ENCODE peak calls at places on chromosomes 12 and 14, in seven cellular contexts. One of them, this sample, is unnamed.

GRCh38 chr12:31589896-31590729 is 823 bp downstream of the DENND5B start:
- DNase-seq in activated CD4-positive, alpha-beta memory T cell treated with anti-CD3 and anti-CD28 coated beads, Interleukin-2, amount 10 ng/mL, durations not matched to agents 7 days and 5 days: peak; percentile 17
- DNase-seq in CD8-positive, alpha-beta T cell: no peak
- DNase-seq in stomach: peak; percentile 76
- DNase-seq in posterior vena cava: peak; percentile 92
- DNase-seq in lower lobe of right lung: peak; percentile 62
- DNase-seq in NB4: peak; percentile 92
- DNase-seq in this sample: no peak

GRCh38 chr12:30599631-30600030 is 96.0 kb downstream of the IPO8 start:
- DNase-seq in NB4: no peak
- DNase-seq in posterior vena cava: no peak
- DNase-seq in CD8-positive, alpha-beta T cell: no peak
- DNase-seq in lower lobe of right lung: no peak
- DNase-seq in stomach: no peak
- DNase-seq in activated CD4-positive, alpha-beta memory T cell treated with anti-CD3 and anti-CD28 coated beads, Interleukin-2, amount 10 ng/mL, durations not matched to agents 7 days and 5 days: no peak
- DNase-seq in this sample: no peak

GRCh38 chr12:71556881-71557280 is 106.8 kb downstream of the ZFC3H1 start:
- DNase-seq in NB4: no peak
- DNase-seq in CD8-positive, alpha-beta T cell: no peak
- DNase-seq in posterior vena cava: no peak
- DNase-seq in lower lobe of right lung: no peak
- DNase-seq in stomach: no peak
- DNase-seq in activated CD4-positive, alpha-beta memory T cell treated with anti-CD3 and anti-CD28 coated beads, Interleukin-2, amount 10 ng/mL, durations not matched to agents 7 days and 5 days: no peak
- DNase-seq in this sample: no peak

GRCh38 chr14:33393155-33393894 is 454.6 kb downstream of the NPAS3 start:
- DNase-seq in stomach: no peak
- DNase-seq in NB4: no peak
- DNase-seq in CD8-positive, alpha-beta T cell: no peak
- DNase-seq in posterior vena cava: no peak
- DNase-seq in activated CD4-positive, alpha-beta memory T cell treated with anti-CD3 and anti-CD28 coated beads, Interleukin-2, amount 10 ng/mL, durations not matched to agents 7 days and 5 days: no peak
- DNase-seq in lower lobe of right lung: no peak
- DNase-seq in this sample: no peak

GRCh38 chr14:102795060-102795925 is 18.0 kb downstream of the TRAF3 start:
- DNase-seq in lower lobe of right lung: peak; percentile 68
- DNase-seq in NB4: peak; percentile 77
- DNase-seq in activated CD4-positive, alpha-beta memory T cell treated with anti-CD3 and anti-CD28 coated beads, Interleukin-2, amount 10 ng/mL, durations not matched to agents 7 days and 5 days: peak; percentile 59
- DNase-seq in posterior vena cava: no peak
- DNase-seq in stomach: peak; percentile 66
- DNase-seq in CD8-positive, alpha-beta T cell: no peak
- DNase-seq in this sample: peak; percentile 75

GRCh38 chr12:16350682-16351081 is 3.2 kb downstream of the MGST1 start:
- DNase-seq in lower lobe of right lung: peak; percentile 72
- DNase-seq in activated CD4-positive, alpha-beta memory T cell treated with anti-CD3 and anti-CD28 coated beads, Interleukin-2, amount 10 ng/mL, durations not matched to agents 7 days and 5 days: no peak
- DNase-seq in stomach: no peak
- DNase-seq in posterior vena cava: peak; percentile 81
- DNase-seq in CD8-positive, alpha-beta T cell: no peak
- DNase-seq in NB4: peak; percentile 74
- DNase-seq in this sample: no peak

GRCh38 chr12:58665375-58665774 is 254.9 kb downstream of the LRIG3 start:
- DNase-seq in posterior vena cava: no peak
- DNase-seq in NB4: no peak
- DNase-seq in CD8-positive, alpha-beta T cell: no peak
- DNase-seq in stomach: no peak
- DNase-seq in activated CD4-positive, alpha-beta memory T cell treated with anti-CD3 and anti-CD28 coated beads, Interleukin-2, amount 10 ng/mL, durations not matched to agents 7 days and 5 days: no peak
- DNase-seq in lower lobe of right lung: no peak
- DNase-seq in this sample: no peak

GRCh38 chr14:76937181-76938091 is 91.1 kb downstream of the IRF2BPL start:
- DNase-seq in CD8-positive, alpha-beta T cell: no peak
- DNase-seq in posterior vena cava: peak; percentile 83
- DNase-seq in lower lobe of right lung: no peak
- DNase-seq in stomach: peak; percentile 39
- DNase-seq in activated CD4-positive, alpha-beta memory T cell treated with anti-CD3 and anti-CD28 coated beads, Interleukin-2, amount 10 ng/mL, durations not matched to agents 7 days and 5 days: no peak
- DNase-seq in NB4: no peak
- DNase-seq in this sample: no peak

GRCh38 chr12:111597731-111598636 is 1.1 kb downstream of the ATXN2 start:
- DNase-seq in activated CD4-positive, alpha-beta memory T cell treated with anti-CD3 and anti-CD28 coated beads, Interleukin-2, amount 10 ng/mL, durations not matched to agents 7 days and 5 days: peak; percentile 30
- DNase-seq in posterior vena cava: peak; percentile 88
- DNase-seq in lower lobe of right lung: peak; percentile 74
- DNase-seq in NB4: peak; percentile 82
- DNase-seq in CD8-positive, alpha-beta T cell: no peak
- DNase-seq in stomach: peak; percentile 60
- DNase-seq in this sample: no peak

GRCh38 chr12:131586269-131586668 is 124.6 kb upstream of the SFSWAP start:
- DNase-seq in NB4: no peak
- DNase-seq in activated CD4-positive, alpha-beta memory T cell treated with anti-CD3 and anti-CD28 coated beads, Interleukin-2, amount 10 ng/mL, durations not matched to agents 7 days and 5 days: no peak
- DNase-seq in CD8-positive, alpha-beta T cell: no peak
- DNase-seq in stomach: no peak
- DNase-seq in lower lobe of right lung: no peak
- DNase-seq in posterior vena cava: no peak
- DNase-seq in this sample: no peak

GRCh38 chr12:12979731-12980259 is 20.3 kb downstream of the HEBP1 start:
- DNase-seq in stomach: no peak
- DNase-seq in posterior vena cava: no peak
- DNase-seq in activated CD4-positive, alpha-beta memory T cell treated with anti-CD3 and anti-CD28 coated beads, Interleukin-2, amount 10 ng/mL, durations not matched to agents 7 days and 5 days: no peak
- DNase-seq in CD8-positive, alpha-beta T cell: no peak
- DNase-seq in lower lobe of right lung: no peak
- DNase-seq in NB4: no peak
- DNase-seq in this sample: no peak

GRCh38 chr12:130775953-130776856 is 60.1 kb upstream of the RIMBP2 start:
- DNase-seq in NB4: peak; percentile 79
- DNase-seq in lower lobe of right lung: no peak
- DNase-seq in stomach: no peak
- DNase-seq in activated CD4-positive, alpha-beta memory T cell treated with anti-CD3 and anti-CD28 coated beads, Interleukin-2, amount 10 ng/mL, durations not matched to agents 7 days and 5 days: peak; percentile 32
- DNase-seq in posterior vena cava: peak; percentile 87
- DNase-seq in CD8-positive, alpha-beta T cell: no peak
- DNase-seq in this sample: no peak

GRCh38 chr14:31122098-31122611 is 85.4 kb downstream of the HECTD1 start:
- DNase-seq in stomach: no peak
- DNase-seq in lower lobe of right lung: no peak
- DNase-seq in NB4: peak; percentile 13
- DNase-seq in CD8-positive, alpha-beta T cell: no peak
- DNase-seq in activated CD4-positive, alpha-beta memory T cell treated with anti-CD3 and anti-CD28 coated beads, Interleukin-2, amount 10 ng/mL, durations not matched to agents 7 days and 5 days: no peak
- DNase-seq in posterior vena cava: no peak
- DNase-seq in this sample: no peak